ENCODE peak calls at places on chromosomes 16 and 17, in five cellular contexts. V is GM23338, U is thoracic aorta, Z is AG04449, L is GM12891. P is an unnamed sample.
A peak's percentile ranks its signal among the peaks of the same experiment; 100 is the strongest.

GRCh38 chr17:8282345-8282744 is 6.1 kb upstream of the RANGRF start:
- DNase-seq in V (no peak), U (no peak), Z (no peak), L (no peak), P (no peak)

GRCh38 chr16:85286970-85287814 is 174.9 kb upstream of the CIBAR2 start:
- DNase-seq in V (no peak), U (peak; percentile 28), Z (no peak), L (no peak), P (no peak)

GRCh38 chr17:81090361-81091133 is 55.6 kb downstream of the BAIAP2 start:
- DNase-seq in V (peak; percentile 78), U (no peak), Z (no peak), L (peak; percentile 65), P (no peak)

GRCh38 chr17:42618442-42619150 is 9.1 kb downstream of the TUBG1 start:
- DNase-seq in V (peak; percentile 91), U (no peak), Z (no peak), L (peak; percentile 50), P (peak; percentile 82)

GRCh38 chr17:61284174-61284573 is 115.5 kb upstream of the TBX2 start:
- DNase-seq in V (no peak), U (no peak), Z (peak; percentile 65), L (no peak), P (no peak)

GRCh38 chr16:78005881-78006280 is 16.5 kb upstream of the CLEC3A start:
- DNase-seq in V (peak; percentile 85), U (no peak), Z (no peak), L (no peak), P (no peak)

GRCh38 chr16:50450957-50451356 is 82.2 kb upstream of the BRD7 start:
- DNase-seq in V (no peak), U (no peak), Z (no peak), L (no peak), P (peak; percentile 30)

GRCh38 chr16:1430214-1430758 is 592 bp upstream of the PERCC1 start:
- DNase-seq in V (no peak), U (no peak), Z (no peak), L (no peak), P (no peak)

GRCh38 chr17:35521150-35521549 is 16.3 kb downstream of the SLFN12L start:
- DNase-seq in V (no peak), U (no peak), Z (no peak), L (no peak), P (no peak)

GRCh38 chr17:27602721-27603445 is 28.1 kb upstream of the LGALS9 start:
- DNase-seq in V (peak; percentile 90), U (peak; percentile 41), Z (no peak), L (peak; percentile 83), P (peak; percentile 42)

GRCh38 chr17:36980281-36980761 is 31.6 kb downstream of the AATF start:
- DNase-seq in V (peak; percentile 9), U (no peak), Z (no peak), L (no peak), P (no peak)

GRCh38 chr16:16021646-16021987 is 72.2 kb downstream of the ABCC1 start:
- DNase-seq in V (no peak), U (no peak), Z (no peak), L (no peak), P (no peak)

GRCh38 chr16:55703003-55704001 is 47.5 kb downstream of the SLC6A2 start:
- DNase-seq in V (peak; percentile 82), U (no peak), Z (peak; percentile 19), L (no peak), P (peak; percentile 74)

GRCh38 chr17:16419074-16419928 is 3.9 kb downstream of the TRPV2 start:
- DNase-seq in V (no peak), U (no peak), Z (peak; percentile 38), L (no peak), P (peak; percentile 54)

GRCh38 chr17:28760987-28761562 is 17.3 kb downstream of the TRAF4 start:
- DNase-seq in V (peak; percentile 89), U (no peak), Z (peak; percentile 28), L (no peak), P (no peak)

GRCh38 chr16:68289621-68290329 is 21.0 kb downstream of the SLC7A6OS start:
- DNase-seq in V (no peak), U (no peak), Z (no peak), L (peak; percentile 63), P (no peak)

P was measured in HepG2.